ENCODE peak calls at places on chromosomes 5 and 9, in eight cellular contexts. N is left colon, Q is ovary, Y is hippocampal formation, U is endothelial cell, X is GM12865, H is ecto neural progenitor cell, Z is PC-9. S is an unnamed sample.

GRCh38 chr9:82539126-82539525 is 523.8 kb downstream of the RASEF start:
- DNase-seq in Z (no peak), U (no peak), N (no peak), Q (no peak), H (no peak), Y (no peak), X (no peak), S (no peak)

GRCh38 chr5:7436521-7436920 is 40.6 kb downstream of the ADCY2 start:
- DNase-seq in U (no peak), Q (no peak), X (no peak), Z (no peak), H (no peak), Y (no peak), N (no peak), S (no peak)

GRCh38 chr5:32074401-32074800 is 99.7 kb downstream of the GOLPH3 start:
- DNase-seq in Y (no peak), Q (no peak), H (no peak), Z (no peak), X (no peak), U (no peak), N (no peak), S (no peak)

GRCh38 chr9:87898151-87898550 is 15.5 kb downstream of the SPATA31E1 start:
- DNase-seq in N (no peak), U (no peak), Q (no peak), H (no peak), Y (no peak), Z (no peak), X (no peak), S (no peak)

GRCh38 chr5:169880012-169880673 is 100.2 kb downstream of the INSYN2B start:
- DNase-seq in H (no peak), Y (no peak), N (no peak), Z (no peak), Q (no peak), U (no peak), X (no peak), S (no peak)

GRCh38 chr9:13716620-13717019 is 437.1 kb upstream of the MPDZ start:
- DNase-seq in H (no peak), X (no peak), Z (no peak), Y (no peak), N (no peak), U (no peak), Q (no peak), S (no peak)

GRCh38 chr9:13213337-13213736 is 66.2 kb downstream of the MPDZ start:
- DNase-seq in X (no peak), Z (no peak), Q (no peak), H (no peak), Y (peak; percentile 47), U (no peak), N (no peak), S (no peak)

GRCh38 chr9:114538241-114538640 is 33.0 kb upstream of the WHRN start:
- DNase-seq in N (peak; percentile 68), U (no peak), H (no peak), Y (no peak), Z (no peak), X (peak; percentile 57), Q (no peak), S (no peak)

GRCh38 chr5:87541033-87541432 is 128.3 kb upstream of the CCNH start:
- DNase-seq in Z (peak; percentile 32), N (peak; percentile 36), X (peak; percentile 9), H (peak; percentile 51), Q (peak; percentile 55), Y (peak; percentile 87), U (peak; percentile 7), S (no peak)

GRCh38 chr9:100292414-100292813 is 60.3 kb downstream of the TEX10 start:
- DNase-seq in Y (no peak), N (no peak), Q (no peak), Z (no peak), H (no peak), U (no peak), X (no peak), S (no peak)

GRCh38 chr5:5342784-5343183 is 79.7 kb upstream of the ICE1 start:
- DNase-seq in Y (no peak), N (no peak), U (no peak), H (no peak), Q (no peak), Z (no peak), X (no peak), S (no peak)

GRCh38 chr9:100473271-100474081 is 527 bp downstream of the TMEFF1 start:
- DNase-seq in U (peak; percentile 52), N (no peak), Y (no peak), X (peak; percentile 34), H (peak; percentile 83), Z (peak; percentile 47), Q (no peak), S (peak; percentile 38)

GRCh38 chr5:103475629-103476240 is 86.9 kb downstream of the NUDT12 start:
- DNase-seq in H (no peak), Z (no peak), Q (no peak), X (peak; percentile 47), Y (peak; percentile 61), N (no peak), U (no peak), S (no peak)

GRCh38 chr5:138981131-138981530 is 106.0 kb upstream of the LRRTM2 start:
- DNase-seq in Y (no peak), Z (no peak), N (no peak), Q (no peak), U (no peak), X (no peak), H (peak; percentile 13), S (no peak)

GRCh38 chr5:132773114-132773513 is 3.9 kb downstream of the SEPTIN8 start:
- DNase-seq in Z (no peak), H (no peak), Y (peak; percentile 12), Q (no peak), N (no peak), X (no peak), U (no peak), S (no peak)

GRCh38 chr5:98877600-98877999 is 51.2 kb downstream of the CHD1 start:
- DNase-seq in N (no peak), X (no peak), U (no peak), Z (no peak), Q (no peak), H (no peak), Y (no peak), S (no peak)

GRCh38 chr5:138408023-138408422 is 30.8 kb upstream of the REEP2 start:
- DNase-seq in Y (no peak), N (no peak), Z (no peak), H (no peak), U (no peak), X (peak; percentile 85), Q (no peak), S (no peak)

GRCh38 chr5:135193213-135194125 is 159.4 kb upstream of the PITX1 start:
- DNase-seq in Y (no peak), Z (no peak), X (no peak), N (no peak), U (no peak), H (no peak), Q (no peak), S (no peak)

GRCh38 chr5:60101561-60101960 is 208.0 kb upstream of the PDE4D start:
- DNase-seq in Y (no peak), N (no peak), Q (no peak), Z (no peak), H (no peak), X (no peak), U (no peak), S (no peak)

GRCh38 chr9:14466828-14467227 is 152.9 kb upstream of the NFIB start:
- DNase-seq in Z (no peak), Y (no peak), N (no peak), Q (no peak), X (no peak), U (no peak), H (no peak), S (no peak)

GRCh38 chr5:114018178-114018577 is 343.7 kb upstream of the KCNN2 start:
- DNase-seq in Z (no peak), U (no peak), X (no peak), N (no peak), Y (peak; percentile 60), Q (no peak), H (no peak), S (no peak)

GRCh38 chr5:96066386-96066719 is 104.7 kb upstream of the ELL2 start:
- DNase-seq in U (no peak), H (no peak), N (no peak), Y (no peak), Z (no peak), X (peak; percentile 13), Q (no peak), S (no peak)

GRCh38 chr5:68544656-68545565 is 329.4 kb downstream of the PIK3R1 start:
- DNase-seq in Q (no peak), N (peak; percentile 51), U (no peak), Y (no peak), Z (no peak), H (no peak), X (no peak), S (no peak)

GRCh38 chr5:87746891-87747366 is 334.2 kb upstream of the CCNH start:
- DNase-seq in Q (no peak), Z (peak; percentile 3), N (no peak), X (no peak), H (no peak), U (no peak), Y (no peak), S (no peak)

GRCh38 chr5:78544531-78545200 is 103.9 kb downstream of the LHFPL2 start:
- DNase-seq in N (no peak), Y (no peak), Q (peak; percentile 54), Z (no peak), H (no peak), X (peak; percentile 57), U (no peak), S (no peak)

GRCh38 chr5:178192244-178192643 is 5.1 kb upstream of the GMCL2 start:
- DNase-seq in Q (no peak), U (no peak), X (no peak), Z (no peak), Y (no peak), N (no peak), H (no peak), S (no peak)

GRCh38 chr9:114428466-114428865 is 40.7 kb upstream of the AKNA start:
- DNase-seq in X (no peak), Z (no peak), U (no peak), N (no peak), H (no peak), Y (no peak), Q (no peak), S (no peak)

GRCh38 chr5:16666861-16667481 is 50.2 kb upstream of the RETREG1 start:
- DNase-seq in H (no peak), N (peak; percentile 46), U (no peak), Y (peak; percentile 19), X (no peak), Z (peak; percentile 41), Q (no peak), S (no peak)

GRCh38 chr9:72600671-72601070 is 79.3 kb downstream of the TMC1 start:
- DNase-seq in N (no peak), X (no peak), H (no peak), Q (no peak), U (no peak), Y (no peak), Z (no peak), S (no peak)

GRCh38 chr5:32627219-32627880 is 42.0 kb downstream of the SUB1 start:
- DNase-seq in X (no peak), Z (no peak), Y (no peak), Q (no peak), U (no peak), H (no peak), N (no peak), S (no peak)

GRCh38 chr9:110615526-110615925 is 36.0 kb upstream of the SVEP1 start:
- DNase-seq in X (no peak), Y (no peak), N (no peak), U (no peak), Q (no peak), Z (no peak), H (no peak), S (no peak)

GRCh38 chr5:5132185-5132584 is 7.9 kb upstream of the ADAMTS16 start:
- DNase-seq in Z (no peak), Y (no peak), H (no peak), N (no peak), Q (no peak), X (no peak), U (no peak), S (no peak)

GRCh38 chr9:124879226-124879625 is 17.3 kb downstream of the ARPC5L start:
- DNase-seq in H (no peak), Z (no peak), U (no peak), N (no peak), X (no peak), Y (no peak), Q (no peak), S (no peak)

GRCh38 chr9:37283730-37284235 is 138.7 kb upstream of the GRHPR start:
- DNase-seq in Y (no peak), N (no peak), H (no peak), U (no peak), Z (no peak), Q (no peak), X (peak; percentile 77), S (no peak)

S was measured in neural crest cell.